ENCODE peak calls at places on chromosomes 7 and 10, in five cellular contexts. H is IMR-90, Q is K562, E is GM12878, Z is A549. M is an unnamed sample.

GRCh38 chr7:5629941-5630340 is 151.5 kb downstream of the RNF216 start:
- DNase-seq in H (peak), Z (no peak), Q (no peak), E (no peak), M (no peak)

GRCh38 chr10:6665847-6666246 is 85.8 kb upstream of the PRKCQ start:
- DNase-seq in H (no peak), Q (no peak), E (no peak), Z (no peak), M (no peak)

GRCh38 chr7:27709137-27710075 is 30.6 kb upstream of the TAX1BP1 start:
- DNase-seq in H (peak), E (no peak), Z (no peak), Q (no peak), M (no peak)

GRCh38 chr10:29798876-29799690 is 164.3 kb upstream of the SVIL start:
- DNase-seq in Q (no peak), Z (no peak), H (no peak), E (no peak), M (no peak)

GRCh38 chr10:14185501-14186045 is 145.2 kb downstream of the FRMD4A start:
- DNase-seq in E (peak), Z (no peak), Q (peak), H (peak), M (peak)

GRCh38 chr7:94561841-94562514 is 52.4 kb downstream of the CASD1 start:
- DNase-seq in Z (no peak), Q (no peak), H (peak), E (no peak), M (peak)

GRCh38 chr7:159030490-159031134 is 114.1 kb downstream of the VIPR2 start:
- DNase-seq in Q (peak), H (no peak), E (no peak), Z (peak), M (peak)

GRCh38 chr7:157409149-157409752 is 72.4 kb downstream of the DNAJB6 start:
- DNase-seq in E (no peak), Q (peak), H (no peak), Z (no peak), M (no peak)

GRCh38 chr7:47782022-47782421 is 166.2 kb downstream of the PKD1L1 start:
- DNase-seq in Q (no peak), Z (no peak), H (peak), E (no peak), M (no peak)

GRCh38 chr10:121696854-121697253 is 98.6 kb upstream of the FGFR2 start:
- DNase-seq in E (no peak), Z (peak), Q (peak), H (no peak), M (peak)

GRCh38 chr10:80273523-80274170 is 15.8 kb downstream of the MAT1A start:
- DNase-seq in H (no peak), E (no peak), Z (no peak), Q (no peak), M (no peak)

GRCh38 chr10:102582181-102582580 is 62.1 kb upstream of the TRIM8 start:
- DNase-seq in H (no peak), Z (no peak), E (no peak), Q (no peak), M (no peak)

GRCh38 chr10:72162978-72163377 is 52.8 kb upstream of the ANAPC16 start:
- DNase-seq in E (peak), Q (no peak), H (peak), Z (no peak), M (no peak)

GRCh38 chr7:80060218-80060806 is 74.3 kb upstream of the GNAI1 start:
- DNase-seq in E (no peak), H (peak), Q (no peak), Z (peak), M (peak)

GRCh38 chr10:117686606-117687005 is 144.1 kb downstream of the EMX2 start:
- DNase-seq in E (no peak), Q (peak), Z (no peak), H (no peak), M (no peak)

GRCh38 chr10:80444646-80445319 is 9.3 kb upstream of the TSPAN14 start:
- DNase-seq in H (peak), Z (peak), E (peak), Q (peak), M (peak)

GRCh38 chr7:21767300-21767900 is 178.3 kb downstream of the CDCA7L start:
- DNase-seq in E (peak), Q (peak), H (peak), Z (peak), M (peak)

GRCh38 chr10:61346946-61347345 is 106.2 kb downstream of the TMEM26 start:
- DNase-seq in H (no peak), Z (no peak), E (no peak), Q (no peak), M (no peak)

GRCh38 chr10:99661370-99661749 is 2.1 kb downstream of the ENTPD7 start:
- DNase-seq in Z (peak), E (no peak), Q (no peak), H (peak), M (no peak)

GRCh38 chr10:43204943-43205671 is 61.8 kb downstream of the RASGEF1A start:
- DNase-seq in E (peak), H (peak), Z (peak), Q (peak), M (peak)
- TF ChIP-seq BHLHE40 in E (no peak), H (no peak), Z (no peak), Q (no peak), M (no peak)

DNA sequence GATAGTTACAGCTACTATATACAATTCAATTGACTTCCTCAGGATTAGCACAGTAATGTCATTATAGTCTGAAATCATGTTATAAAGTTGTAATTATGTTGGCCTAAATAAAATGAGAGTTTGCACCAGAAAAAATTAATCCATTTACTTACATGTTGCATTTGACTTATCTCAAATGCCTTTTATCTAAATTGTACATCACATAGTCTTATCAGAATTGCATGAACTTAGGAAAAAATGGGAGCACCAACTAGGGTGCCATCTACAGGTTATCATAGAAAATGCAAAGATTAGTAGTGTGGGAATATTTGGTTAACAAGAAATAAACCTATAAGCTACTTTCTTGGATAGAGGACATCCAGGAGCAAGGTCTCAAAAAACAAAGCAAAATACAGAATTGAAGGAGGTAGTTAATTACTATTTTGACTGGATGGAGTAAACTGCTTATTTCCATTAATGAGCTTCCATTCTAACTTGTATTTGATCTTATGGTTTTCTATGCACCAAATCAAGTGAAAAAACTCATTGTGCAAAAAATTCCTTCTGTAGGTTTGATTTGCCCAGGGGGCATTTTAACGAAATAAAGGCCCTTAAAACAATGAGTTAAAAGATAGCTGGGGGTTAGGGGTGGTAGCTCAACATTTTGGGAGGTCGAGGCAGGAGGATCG is 60.0 kb upstream of the ORC5 start:
- DNase-seq in H (peak), Q (no peak), E (no peak), Z (peak), M (peak)
- TF ChIP-seq RFX5 in H (no peak), Q (no peak), E (no peak), Z (no peak), M (no peak)

GRCh38 chr10:118729641-118730258 is 25.0 kb downstream of the CACUL1 start:
- DNase-seq in H (no peak), Z (no peak), E (peak), Q (no peak), M (no peak)
- H3K4me3 ChIP-seq in H (no peak), Z (no peak), E (no peak), Q (no peak), M (no peak)

GRCh38 chr10:1683649-1684048 is 53.7 kb downstream of the ADARB2 start:
- DNase-seq in Z (no peak), Q (no peak), H (no peak), E (no peak), M (no peak)
- TF ChIP-seq BHLHE40 in Z (no peak), Q (no peak), H (no peak), E (no peak), M (no peak)

DNA sequence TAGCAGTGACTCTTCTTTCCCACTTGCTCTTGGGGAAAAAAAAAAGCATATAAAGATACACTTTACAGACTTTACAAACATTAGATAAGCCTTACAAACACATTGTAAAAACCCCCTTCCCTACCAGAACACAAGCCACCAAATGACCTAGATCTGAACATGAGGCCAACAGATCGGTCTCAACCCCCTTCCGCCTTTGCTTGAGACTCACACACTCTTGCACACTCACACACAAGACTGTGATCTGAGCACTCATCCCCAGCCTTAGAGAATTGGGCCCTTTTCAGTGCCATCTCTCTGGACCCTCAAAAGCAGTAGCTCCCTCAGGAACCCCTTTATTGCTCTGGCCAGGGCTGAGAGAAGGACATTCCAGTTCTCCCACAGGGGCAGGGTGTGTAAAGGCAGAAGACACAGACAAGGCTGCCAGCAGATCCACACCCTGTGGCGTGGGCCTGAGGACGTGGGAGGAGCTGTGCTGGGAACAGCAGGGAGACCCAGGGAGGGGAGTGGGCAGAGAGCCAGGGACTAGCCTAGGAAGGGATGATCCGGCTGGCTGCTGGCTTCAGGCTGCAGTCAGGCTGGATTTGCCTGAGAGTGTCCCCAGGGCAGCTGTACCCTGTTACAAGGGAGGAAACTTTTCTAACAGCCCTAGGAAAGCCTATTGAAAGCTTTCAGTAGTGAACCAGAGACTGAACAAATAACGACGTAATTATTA is 206.7 kb downstream of the KIAA1217 start:
- DNase-seq in E (no peak), Z (no peak), Q (no peak), H (peak), M (no peak)
- TF ChIP-seq RFX5 in E (no peak), Z (no peak), Q (no peak), H (no peak), M (no peak)

M was measured in HepG2.